ENCODE peak calls at places on chromosomes 12 and 14, in six cellular contexts. T is amniotic stem cell, L is astrocyte, J is amniotic epithelial cell, G is D341Med, K is SW 1271. C is an unnamed sample.

GRCh38 chr12:123690191-123690840 is 19.4 kb downstream of the TCTN2 start:
- DNase-seq in J (no peak), G (no peak), K (no peak), T (no peak), L (no peak), C (no peak)

GRCh38 chr12:25376985-25377384 is 126.3 kb upstream of the KRAS start:
- DNase-seq in J (no peak), G (no peak), T (no peak), K (no peak), L (no peak), C (no peak)

GRCh38 chr14:64337901-64338615 is 43.9 kb upstream of the ESR2 start:
- DNase-seq in G (peak; percentile 71), K (peak; percentile 80), J (peak; percentile 54), T (peak; percentile 87), L (peak; percentile 44), C (peak; percentile 77)

GRCh38 chr12:26287666-26288408 is 92.5 kb downstream of the SSPN start:
- DNase-seq in T (no peak), G (no peak), J (peak; percentile 26), K (no peak), L (peak; percentile 94), C (peak; percentile 97)

GRCh38 chr14:39229222-39229543 is 4.5 kb upstream of the MIA2 start:
- DNase-seq in L (no peak), J (no peak), T (no peak), K (no peak), G (no peak), C (peak; percentile 47)

GRCh38 chr12:117155278-117156060 is 34.8 kb downstream of the FBXO21 start:
- DNase-seq in L (peak; percentile 16), K (no peak), J (peak; percentile 52), G (peak; percentile 89), T (no peak), C (peak; percentile 42)

GRCh38 chr14:38342803-38343202 is 86.9 kb upstream of the CLEC14A start:
- DNase-seq in G (no peak), T (peak; percentile 41), K (no peak), J (peak; percentile 62), L (peak; percentile 84), C (peak; percentile 80)

GRCh38 chr12:1171657-1172056 is 180.6 kb downstream of the ERC1 start:
- DNase-seq in T (no peak), L (peak; percentile 7), G (peak; percentile 51), J (no peak), K (no peak), C (peak; percentile 70)

GRCh38 chr12:127355061-127355820 is 911.7 kb upstream of the TMEM132C start:
- DNase-seq in L (no peak), K (no peak), G (no peak), J (no peak), T (no peak), C (peak; percentile 24)

GRCh38 chr14:76908834-76909233 is 82.6 kb downstream of the LRRC74A start:
- DNase-seq in L (no peak), J (no peak), G (no peak), K (no peak), T (no peak), C (no peak)

GRCh38 chr12:104724992-104725585 is 233.0 kb downstream of the SLC41A2 start:
- DNase-seq in J (no peak), K (no peak), L (no peak), G (no peak), T (no peak), C (peak; percentile 52)

GRCh38 chr14:71332476-71332875 is 425.2 kb downstream of the PCNX1 start:
- DNase-seq in T (no peak), K (no peak), L (no peak), G (no peak), J (no peak), C (no peak)

GRCh38 chr14:30584058-30584630 is 25.2 kb downstream of the G2E3 start:
- DNase-seq in K (no peak), T (no peak), L (no peak), J (no peak), G (no peak), C (no peak)

GRCh38 chr14:23513466-23514008 is 38.0 kb downstream of the ZFHX2 start:
- DNase-seq in K (no peak), G (no peak), J (no peak), T (no peak), L (no peak), C (no peak)

C was measured in M059J.